ENCODE peak calls at places on chromosomes 16 and 17, in ten cellular contexts. One of them, this sample, is unnamed.

GRCh38 chr17:68782829-68783228 is 172.4 kb downstream of the ABCA8 start:
- DNase-seq in AG09309: peak
- DNase-seq in heart right ventricle: no peak
- DNase-seq in BE2C: no peak
- DNase-seq in brain microvascular endothelial cell: no peak
- DNase-seq in AG04450: no peak
- DNase-seq in endothelial cell: no peak
- DNase-seq in AG10803: peak
- DNase-seq in HFFc6: no peak
- DNase-seq in uterus: no peak
- DNase-seq in this sample: peak

GRCh38 chr16:66701061-66701460 is 4.5 kb upstream of the CMTM4 start:
- DNase-seq in AG09309: no peak
- DNase-seq in AG10803: no peak
- DNase-seq in AG04450: no peak
- DNase-seq in uterus: no peak
- DNase-seq in brain microvascular endothelial cell: no peak
- DNase-seq in HFFc6: no peak
- DNase-seq in heart right ventricle: no peak
- DNase-seq in endothelial cell: no peak
- DNase-seq in BE2C: no peak
- DNase-seq in this sample: no peak

GRCh38 chr16:68093816-68094613 is 8.8 kb downstream of the NFATC3 start:
- DNase-seq in BE2C: no peak
- DNase-seq in AG10803: peak
- DNase-seq in heart right ventricle: no peak
- DNase-seq in HFFc6: peak
- DNase-seq in uterus: no peak
- DNase-seq in AG04450: no peak
- DNase-seq in brain microvascular endothelial cell: no peak
- DNase-seq in AG09309: no peak
- DNase-seq in endothelial cell: no peak
- DNase-seq in this sample: no peak

GRCh38 chr17:69651921-69652320 is 237.4 kb downstream of the MAP2K6 start:
- DNase-seq in brain microvascular endothelial cell: no peak
- DNase-seq in AG10803: peak
- DNase-seq in heart right ventricle: no peak
- DNase-seq in BE2C: no peak
- DNase-seq in AG04450: no peak
- DNase-seq in HFFc6: no peak
- DNase-seq in uterus: no peak
- DNase-seq in AG09309: no peak
- DNase-seq in endothelial cell: no peak
- DNase-seq in this sample: no peak

GRCh38 chr17:75517277-75517865 is 1.0 kb downstream of the TSEN54 start:
- DNase-seq in HFFc6: no peak
- DNase-seq in AG10803: no peak
- DNase-seq in heart right ventricle: no peak
- DNase-seq in AG09309: no peak
- DNase-seq in brain microvascular endothelial cell: no peak
- DNase-seq in uterus: no peak
- DNase-seq in BE2C: no peak
- DNase-seq in endothelial cell: no peak
- DNase-seq in AG04450: no peak
- DNase-seq in this sample: no peak

GRCh38 chr16:11781773-11782172 is 15.3 kb downstream of the ZC3H7A start:
- DNase-seq in AG04450: no peak
- DNase-seq in BE2C: peak
- DNase-seq in AG10803: peak
- DNase-seq in HFFc6: no peak
- DNase-seq in brain microvascular endothelial cell: no peak
- DNase-seq in heart right ventricle: no peak
- DNase-seq in AG09309: no peak
- DNase-seq in endothelial cell: no peak
- DNase-seq in uterus: no peak
- DNase-seq in this sample: no peak

GRCh38 chr16:83019963-83020362 is 393.2 kb downstream of the CDH13 start:
- DNase-seq in AG09309: no peak
- DNase-seq in uterus: no peak
- DNase-seq in brain microvascular endothelial cell: no peak
- DNase-seq in AG04450: no peak
- DNase-seq in BE2C: no peak
- DNase-seq in AG10803: no peak
- DNase-seq in heart right ventricle: no peak
- DNase-seq in endothelial cell: no peak
- DNase-seq in HFFc6: no peak
- DNase-seq in this sample: no peak

GRCh38 chr17:64190468-64190867 is 60.5 kb upstream of the ERN1 start:
- DNase-seq in uterus: no peak
- DNase-seq in heart right ventricle: no peak
- DNase-seq in AG09309: no peak
- DNase-seq in AG04450: no peak
- DNase-seq in BE2C: peak
- DNase-seq in HFFc6: no peak
- DNase-seq in brain microvascular endothelial cell: no peak
- DNase-seq in endothelial cell: no peak
- DNase-seq in AG10803: no peak
- DNase-seq in this sample: no peak

DNA sequence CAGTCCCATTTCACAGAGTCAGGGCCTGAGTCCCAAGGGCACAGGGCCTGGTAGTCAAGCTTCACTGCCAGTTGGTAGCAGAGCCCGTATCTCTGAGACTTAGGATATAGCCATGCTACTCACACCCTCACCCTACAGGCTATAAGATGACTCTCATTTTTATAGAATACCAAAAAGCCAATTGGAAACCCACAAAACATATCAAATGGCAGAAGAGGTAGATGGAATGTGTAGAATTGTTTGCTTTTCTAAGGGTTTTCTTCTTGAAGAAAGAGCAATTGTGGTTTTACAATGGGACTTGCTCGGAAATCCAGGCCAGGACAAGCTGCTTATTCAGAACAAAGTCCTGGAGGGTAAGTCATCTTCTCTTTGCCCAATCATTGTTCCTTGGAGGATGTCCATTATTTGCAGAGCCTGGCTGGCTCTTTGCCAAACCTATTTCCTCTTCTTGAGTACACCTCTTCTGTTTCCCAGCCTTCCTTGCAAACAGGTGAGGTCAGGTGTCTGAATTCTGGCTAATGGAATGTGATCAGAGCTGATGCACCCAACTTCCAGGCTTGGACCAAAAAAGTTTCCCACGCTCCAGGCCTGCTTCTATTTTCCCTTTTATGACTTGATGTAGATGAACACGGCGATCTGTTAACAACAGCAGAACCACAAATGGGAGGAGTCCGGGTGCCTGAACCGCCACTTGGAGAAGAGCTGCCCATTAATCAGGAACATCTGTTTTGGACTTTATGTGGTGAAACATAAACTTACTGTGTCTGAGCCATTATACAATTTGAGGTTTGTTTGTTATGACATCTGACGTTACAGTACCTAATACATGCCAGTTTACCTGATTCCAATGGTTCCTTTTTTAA is 16.9 kb upstream of the CCL22 start:
- DNase-seq in AG09309: peak
- DNase-seq in BE2C: peak
- DNase-seq in HFFc6: peak
- DNase-seq in AG10803: peak
- DNase-seq in uterus: no peak
- DNase-seq in AG04450: peak
- DNase-seq in brain microvascular endothelial cell: peak
- DNase-seq in endothelial cell: no peak
- DNase-seq in heart right ventricle: no peak
- DNase-seq in this sample: peak
- TF ChIP-seq CTCF in AG09309: no peak
- TF ChIP-seq CTCF in BE2C: no peak
- TF ChIP-seq CTCF in HFFc6: no peak
- TF ChIP-seq CTCF in AG10803: no peak
- TF ChIP-seq CTCF in uterus: no peak
- TF ChIP-seq CTCF in AG04450: no peak
- TF ChIP-seq CTCF in brain microvascular endothelial cell: no peak
- TF ChIP-seq CTCF in endothelial cell: no peak
- TF ChIP-seq CTCF in heart right ventricle: no peak
- TF ChIP-seq CTCF in this sample: no peak

GRCh38 chr16:84034516-84034915 is 8.1 kb downstream of the SLC38A8 start:
- DNase-seq in brain microvascular endothelial cell: no peak
- DNase-seq in BE2C: no peak
- DNase-seq in endothelial cell: no peak
- DNase-seq in AG04450: no peak
- DNase-seq in uterus: no peak
- DNase-seq in heart right ventricle: no peak
- DNase-seq in HFFc6: no peak
- DNase-seq in AG09309: no peak
- DNase-seq in AG10803: no peak
- DNase-seq in this sample: no peak

GRCh38 chr16:84033251-84034195 is 9.1 kb downstream of the SLC38A8 start:
- DNase-seq in AG04450: no peak
- DNase-seq in heart right ventricle: no peak
- DNase-seq in AG09309: no peak
- DNase-seq in uterus: no peak
- DNase-seq in AG10803: no peak
- DNase-seq in BE2C: no peak
- DNase-seq in HFFc6: no peak
- DNase-seq in brain microvascular endothelial cell: no peak
- DNase-seq in endothelial cell: no peak
- DNase-seq in this sample: no peak

GRCh38 chr16:84029297-84030096 is 13.1 kb downstream of the SLC38A8 start:
- DNase-seq in BE2C: no peak
- DNase-seq in endothelial cell: no peak
- DNase-seq in uterus: no peak
- DNase-seq in HFFc6: no peak
- DNase-seq in AG09309: no peak
- DNase-seq in AG04450: no peak
- DNase-seq in AG10803: no peak
- DNase-seq in brain microvascular endothelial cell: no peak
- DNase-seq in heart right ventricle: no peak
- DNase-seq in this sample: no peak

GRCh38 chr16:84032458-84033178 is 10.0 kb downstream of the SLC38A8 start:
- DNase-seq in HFFc6: no peak
- DNase-seq in endothelial cell: no peak
- DNase-seq in AG10803: no peak
- DNase-seq in AG09309: no peak
- DNase-seq in uterus: no peak
- DNase-seq in BE2C: no peak
- DNase-seq in AG04450: no peak
- DNase-seq in brain microvascular endothelial cell: no peak
- DNase-seq in heart right ventricle: peak
- DNase-seq in this sample: no peak

DNA sequence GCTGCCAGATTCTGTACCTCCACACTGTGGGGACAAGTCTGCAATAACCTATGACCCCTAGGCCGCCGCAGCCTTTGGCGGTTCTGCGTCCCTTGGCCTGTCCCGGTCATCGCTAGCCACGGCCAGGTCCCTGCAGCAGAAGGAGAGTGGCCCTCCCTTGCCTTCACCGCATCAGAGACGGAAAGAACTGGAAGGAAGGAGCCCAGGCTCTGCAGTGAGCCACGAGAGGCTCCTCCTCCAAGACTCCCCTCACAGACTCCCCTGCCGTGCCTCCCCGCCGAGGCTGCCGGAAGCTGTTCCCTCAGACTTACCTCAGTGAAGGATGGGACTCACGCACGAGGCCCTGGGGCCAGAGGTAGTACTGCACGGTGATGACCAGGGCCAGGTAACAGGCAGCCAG is 11.0 kb downstream of the SLC38A8 start:
- DNase-seq in AG10803: no peak
- DNase-seq in heart right ventricle: no peak
- DNase-seq in BE2C: no peak
- DNase-seq in AG04450: no peak
- DNase-seq in HFFc6: no peak
- DNase-seq in endothelial cell: no peak
- DNase-seq in brain microvascular endothelial cell: no peak
- DNase-seq in uterus: no peak
- DNase-seq in AG09309: no peak
- DNase-seq in this sample: no peak
- TF ChIP-seq CTCF in AG10803: no peak
- TF ChIP-seq CTCF in heart right ventricle: no peak
- TF ChIP-seq CTCF in BE2C: no peak
- TF ChIP-seq CTCF in AG04450: no peak
- TF ChIP-seq CTCF in HFFc6: no peak
- TF ChIP-seq CTCF in endothelial cell: no peak
- TF ChIP-seq CTCF in brain microvascular endothelial cell: no peak
- TF ChIP-seq CTCF in uterus: no peak
- TF ChIP-seq CTCF in AG09309: no peak
- TF ChIP-seq CTCF in this sample: no peak

GRCh38 chr16:53821957-53822625 is 118.1 kb downstream of the FTO start:
- DNase-seq in brain microvascular endothelial cell: peak
- DNase-seq in AG10803: peak
- DNase-seq in AG09309: peak
- DNase-seq in endothelial cell: no peak
- DNase-seq in HFFc6: peak
- DNase-seq in BE2C: no peak
- DNase-seq in uterus: no peak
- DNase-seq in AG04450: peak
- DNase-seq in heart right ventricle: no peak
- DNase-seq in this sample: peak
- TF ChIP-seq CTCF in brain microvascular endothelial cell: no peak
- TF ChIP-seq CTCF in AG10803: peak
- TF ChIP-seq CTCF in AG09309: no peak
- TF ChIP-seq CTCF in endothelial cell: no peak
- TF ChIP-seq CTCF in HFFc6: peak
- TF ChIP-seq CTCF in BE2C: peak
- TF ChIP-seq CTCF in uterus: no peak
- TF ChIP-seq CTCF in AG04450: peak
- TF ChIP-seq CTCF in heart right ventricle: no peak
- TF ChIP-seq CTCF in this sample: peak

GRCh38 chr16:5972747-5973146 is 875.2 kb upstream of the EEF2KMT start:
- DNase-seq in AG04450: no peak
- DNase-seq in uterus: no peak
- DNase-seq in AG09309: no peak
- DNase-seq in HFFc6: no peak
- DNase-seq in BE2C: no peak
- DNase-seq in heart right ventricle: no peak
- DNase-seq in endothelial cell: no peak
- DNase-seq in brain microvascular endothelial cell: no peak
- DNase-seq in AG10803: no peak
- DNase-seq in this sample: no peak

GRCh38 chr16:5982979-5983378 is 885.4 kb upstream of the EEF2KMT start:
- DNase-seq in AG04450: no peak
- DNase-seq in AG09309: no peak
- DNase-seq in endothelial cell: no peak
- DNase-seq in BE2C: no peak
- DNase-seq in heart right ventricle: no peak
- DNase-seq in brain microvascular endothelial cell: no peak
- DNase-seq in HFFc6: no peak
- DNase-seq in uterus: no peak
- DNase-seq in AG10803: no peak
- DNase-seq in this sample: no peak

GRCh38 chr16:5971924-5972323 is 874.3 kb upstream of the EEF2KMT start:
- DNase-seq in AG10803: no peak
- DNase-seq in AG09309: no peak
- DNase-seq in HFFc6: no peak
- DNase-seq in AG04450: no peak
- DNase-seq in BE2C: no peak
- DNase-seq in brain microvascular endothelial cell: no peak
- DNase-seq in uterus: no peak
- DNase-seq in endothelial cell: no peak
- DNase-seq in heart right ventricle: no peak
- DNase-seq in this sample: no peak

GRCh38 chr16:5979905-5980550 is 882.4 kb upstream of the EEF2KMT start:
- DNase-seq in uterus: no peak
- DNase-seq in BE2C: no peak
- DNase-seq in AG10803: no peak
- DNase-seq in heart right ventricle: no peak
- DNase-seq in HFFc6: no peak
- DNase-seq in AG09309: no peak
- DNase-seq in AG04450: no peak
- DNase-seq in endothelial cell: no peak
- DNase-seq in brain microvascular endothelial cell: no peak
- DNase-seq in this sample: no peak

GRCh38 chr16:5977329-5977728 is 879.7 kb upstream of the EEF2KMT start:
- DNase-seq in brain microvascular endothelial cell: no peak
- DNase-seq in HFFc6: no peak
- DNase-seq in BE2C: no peak
- DNase-seq in heart right ventricle: no peak
- DNase-seq in AG10803: no peak
- DNase-seq in endothelial cell: no peak
- DNase-seq in AG04450: no peak
- DNase-seq in AG09309: no peak
- DNase-seq in uterus: no peak
- DNase-seq in this sample: no peak
- TF ChIP-seq CTCF in brain microvascular endothelial cell: no peak
- TF ChIP-seq CTCF in HFFc6: no peak
- TF ChIP-seq CTCF in BE2C: no peak
- TF ChIP-seq CTCF in heart right ventricle: no peak
- TF ChIP-seq CTCF in AG10803: no peak
- TF ChIP-seq CTCF in endothelial cell: no peak
- TF ChIP-seq CTCF in AG04450: no peak
- TF ChIP-seq CTCF in AG09309: no peak
- TF ChIP-seq CTCF in uterus: no peak
- TF ChIP-seq CTCF in this sample: no peak